ENCODE peak calls at places on chromosomes 7 and 10, in ten cellular contexts. F, N, K, L, D, J, I, R, T and C are unnamed samples.

GRCh38 chr7:131489881-131490280 is 66.5 kb downstream of the PODXL start:
- DNase-seq in F (no peak), J (no peak), K (no peak), N (no peak), R (no peak), D (no peak), T (no peak), I (no peak), L (no peak), C (no peak)

GRCh38 chr7:94043299-94043698 is 39.1 kb upstream of the BET1 start:
- DNase-seq in I (peak), R (no peak), N (peak), F (no peak), K (no peak), J (no peak), L (peak), T (no peak), D (no peak), C (no peak)

GRCh38 chr10:55183993-55184392 is 383.0 kb upstream of the PCDH15 start:
- DNase-seq in R (no peak), J (no peak), L (peak), F (no peak), N (no peak), D (no peak), K (no peak), I (no peak), T (no peak), C (no peak)

GRCh38 chr10:43209651-43210141 is 57.2 kb downstream of the RASGEF1A start:
- DNase-seq in L (no peak), D (no peak), F (peak), I (no peak), K (no peak), J (no peak), N (no peak), R (no peak), T (no peak), C (peak)

GRCh38 chr7:106535234-106536026 is 125.5 kb downstream of the CCDC71L start:
- DNase-seq in L (no peak), F (no peak), T (no peak), R (no peak), N (no peak), K (no peak), D (no peak), I (peak), J (no peak), C (no peak)

GRCh38 chr10:32951111-32951510 is 6.9 kb downstream of the ITGB1 start:
- DNase-seq in I (no peak), J (no peak), D (no peak), F (no peak), K (no peak), T (no peak), L (no peak), R (no peak), N (no peak), C (no peak)

GRCh38 chr7:144821069-144821468 is 14.8 kb downstream of the TPK1 start:
- DNase-seq in N (no peak), L (peak), I (no peak), T (no peak), F (no peak), J (no peak), D (no peak), R (no peak), K (no peak), C (no peak)

GRCh38 chr7:151690597-151690996 is 170.9 kb upstream of the RHEB start:
- DNase-seq in L (peak), N (no peak), I (no peak), J (no peak), F (no peak), D (no peak), K (no peak), T (no peak), R (no peak), C (no peak)

GRCh38 chr10:115981056-115981455 is 291.9 kb downstream of the GFRA1 start:
- DNase-seq in L (no peak), R (no peak), F (no peak), K (no peak), N (no peak), T (no peak), I (no peak), J (no peak), D (peak), C (no peak)

GRCh38 chr10:104642311-104643022 is 1.4 kb downstream of the SORCS3 start:
- DNase-seq in L (no peak), D (no peak), K (peak), F (peak), J (peak), N (no peak), T (no peak), I (no peak), R (no peak), C (no peak)

GRCh38 chr7:41107938-41108448 is 594.9 kb downstream of the INHBA start:
- DNase-seq in N (no peak), D (no peak), K (no peak), F (no peak), T (no peak), L (peak), R (no peak), J (no peak), I (no peak), C (no peak)

GRCh38 chr7:96547371-96547811 is 162.3 kb downstream of the SEM1 start:
- DNase-seq in I (no peak), J (no peak), D (peak), T (no peak), R (no peak), L (no peak), K (no peak), N (no peak), F (no peak), C (no peak)

GRCh38 chr10:61404771-61405170 is 48.4 kb downstream of the TMEM26 start:
- DNase-seq in L (no peak), I (peak), F (no peak), R (no peak), D (no peak), T (no peak), K (no peak), J (no peak), N (peak), C (no peak)

GRCh38 chr7:19969859-19970493 is 196.6 kb upstream of the TMEM196 start:
- DNase-seq in I (no peak), T (no peak), F (no peak), L (peak), J (no peak), R (no peak), D (no peak), K (no peak), N (no peak), C (no peak)